ENCODE peak calls at places on chromosomes 13 and 19, in four cellular contexts. C is A549, I is pancreas, P is choroid plexus epithelial cell. Y is an unnamed sample.

GRCh38 chr13:41054212-41054877 is 7.0 kb upstream of the WBP4 start:
- DNase-seq in P (peak; percentile 78), I (no peak), C (peak; percentile 22), Y (peak; percentile 50)

GRCh38 chr13:21913010-21913409 is 242.1 kb downstream of the FGF9 start:
- DNase-seq in C (no peak), I (no peak), P (no peak), Y (no peak)

GRCh38 chr13:23778879-23779278 is 110.3 kb downstream of the MIPEP start:
- DNase-seq in C (no peak), I (no peak), P (peak; percentile 97), Y (no peak)

GRCh38 chr13:40509876-40510275 is 156.6 kb downstream of the FOXO1 start:
- DNase-seq in C (no peak), I (no peak), P (no peak), Y (no peak)

GRCh38 chr19:2207991-2208860 is 27.9 kb downstream of the PLEKHJ1 start:
- DNase-seq in P (peak; percentile 53), C (no peak), I (no peak), Y (peak; percentile 100)

GRCh38 chr13:30412351-30412750 is 9.9 kb upstream of the UBE2L5 start:
- DNase-seq in I (no peak), P (no peak), C (no peak), Y (peak; percentile 25)

GRCh38 chr19:35055715-35056179 is 14.2 kb downstream of the HPN start:
- DNase-seq in C (no peak), P (no peak), I (no peak), Y (peak; percentile 42)

GRCh38 chr19:3149526-3150505 is 14.0 kb downstream of the GNA15 start:
- DNase-seq in P (no peak), C (no peak), I (no peak), Y (no peak)

GRCh38 chr19:38209671-38210457 is 14.2 kb downstream of the DPF1 start:
- DNase-seq in P (peak; percentile 27), C (no peak), I (no peak), Y (peak; percentile 96)

GRCh38 chr13:111462944-111463343 is 142.5 kb downstream of the TEX29 start:
- DNase-seq in P (no peak), C (no peak), I (no peak), Y (no peak)

GRCh38 chr13:52411629-52412028 is 5.7 kb upstream of the THSD1 start:
- DNase-seq in P (peak; percentile 53), C (peak; percentile 55), I (no peak), Y (peak; percentile 97)

GRCh38 chr13:24613755-24614154 is 66.5 kb upstream of the ATP12A start:
- DNase-seq in C (no peak), I (no peak), P (no peak), Y (no peak)

DNA sequence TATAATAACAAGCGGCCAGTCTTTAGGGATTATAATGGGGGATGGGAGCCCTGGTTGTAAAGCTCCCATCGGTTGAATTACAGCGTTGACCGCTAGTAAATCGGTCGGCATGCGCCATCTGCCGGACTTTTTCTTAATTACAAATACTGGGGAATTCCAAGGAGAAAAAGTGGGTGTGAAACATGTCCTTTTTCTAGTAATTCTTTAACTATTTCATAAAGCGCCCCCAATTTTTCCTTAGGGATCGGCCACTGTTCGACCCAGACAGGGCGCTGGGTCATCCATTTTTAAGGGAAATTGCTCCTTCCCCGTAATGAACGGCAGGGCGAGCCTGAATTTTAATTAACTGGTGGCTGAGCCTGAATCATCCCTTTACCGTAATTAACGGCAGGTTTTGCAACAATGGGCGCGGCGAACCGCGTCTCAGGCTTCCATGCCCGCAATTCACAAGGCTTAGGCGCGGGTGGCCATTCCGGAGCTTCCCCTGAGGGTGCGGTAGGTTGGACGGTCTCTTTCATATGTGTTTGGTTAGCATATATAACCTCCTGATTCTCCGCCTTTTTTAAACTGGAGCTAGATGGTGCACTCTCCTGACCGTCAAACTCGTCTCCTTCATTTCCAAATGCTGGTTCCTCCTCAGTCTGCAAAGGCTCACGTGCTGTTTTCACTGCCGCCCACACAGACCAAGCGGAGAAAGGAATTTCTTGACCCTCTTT is 30.2 kb upstream of the EVI5L start:
- DNase-seq in P (peak; percentile 85), I (peak; percentile 44), C (peak; percentile 45), Y (peak; percentile 88)
- H3K4me3 ChIP-seq in P (peak overlapping the region; percentile 22), I (no peak overlapping the region), C (peak overlapping the region; percentile 24), Y (peak overlapping the region; percentile 58)

DNA sequence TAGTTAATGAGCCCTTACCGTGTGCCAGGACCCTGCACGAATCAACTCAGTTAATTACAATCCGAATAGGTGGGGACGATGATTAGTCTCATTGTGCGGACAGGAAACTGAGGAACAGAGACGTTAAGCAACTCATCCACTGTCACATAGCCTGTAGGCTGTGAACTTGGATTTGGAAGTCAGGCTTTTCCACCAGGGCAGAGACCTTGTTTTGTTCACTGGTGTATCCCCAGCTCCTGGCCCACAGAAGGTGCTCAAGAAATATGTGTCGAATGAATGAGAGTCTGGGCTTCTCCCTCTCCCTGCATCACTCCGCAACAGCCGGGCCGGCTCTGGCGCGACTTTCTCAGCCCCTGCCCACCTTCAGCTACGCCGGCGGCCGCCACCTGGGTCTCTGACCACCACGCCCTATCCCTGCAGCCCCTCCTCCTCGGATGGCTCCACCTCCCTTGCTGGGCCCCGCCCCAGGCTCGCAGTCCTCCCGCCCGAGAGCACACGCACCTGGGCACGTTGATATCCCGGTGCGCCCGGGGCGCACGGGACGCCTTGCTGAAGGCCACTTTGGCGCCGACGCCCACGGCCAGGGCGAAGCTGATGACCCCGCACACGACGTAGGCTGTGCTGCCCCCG is 1.3 kb downstream of the SHISA7 start:
- DNase-seq in P (no peak), C (no peak), I (no peak), Y (peak; percentile 73)
- H3K4me3 ChIP-seq in P (no peak overlapping the region), C (peak overlapping the region; percentile 35), I (no peak overlapping the region), Y (no peak overlapping the region)

GRCh38 chr19:33373701-33374405 is at the start of gene CEBPG:
- DNase-seq in I (peak; percentile 59), P (peak; percentile 74), C (peak; percentile 93), Y (peak; percentile 97)

GRCh38 chr19:33375760-33376159 is 2.3 kb downstream of the CEBPG start:
- DNase-seq in I (no peak), C (no peak), P (peak; percentile 52), Y (peak; percentile 68)

GRCh38 chr19:33376423-33376822 is 2.9 kb downstream of the CEBPG start:
- DNase-seq in I (peak; percentile 47), C (peak; percentile 81), P (peak; percentile 70), Y (peak; percentile 89)

GRCh38 chr19:33374406-33374703 is 846 bp downstream of the CEBPG start:
- DNase-seq in P (peak; percentile 47), I (no peak), C (no peak), Y (peak; percentile 67)

GRCh38 chr19:33375156-33375744 is 1.7 kb downstream of the CEBPG start:
- DNase-seq in P (no peak), I (no peak), C (no peak), Y (peak; percentile 66)
- H3K4me3 ChIP-seq in P (peak overlapping the region; percentile 80), I (no peak overlapping the region), C (peak overlapping the region; percentile 65), Y (peak overlapping the region; percentile 88)

GRCh38 chr19:41310031-41310831 is at the start of gene CCDC97:
- DNase-seq in C (peak; percentile 99), I (peak; percentile 81), P (peak; percentile 90), Y (peak; percentile 97)

GRCh38 chr19:41309225-41310030 is 544 bp upstream of the CCDC97 start:
- DNase-seq in I (no peak), P (no peak), C (no peak), Y (no peak)

GRCh38 chr19:41307954-41308449 is 2.0 kb upstream of the CCDC97 start:
- DNase-seq in C (no peak), P (no peak), I (no peak), Y (no peak)

GRCh38 chr19:41307090-41307875 is 2.7 kb upstream of the CCDC97 start:
- DNase-seq in I (no peak), P (no peak), C (no peak), Y (no peak)

DNA sequence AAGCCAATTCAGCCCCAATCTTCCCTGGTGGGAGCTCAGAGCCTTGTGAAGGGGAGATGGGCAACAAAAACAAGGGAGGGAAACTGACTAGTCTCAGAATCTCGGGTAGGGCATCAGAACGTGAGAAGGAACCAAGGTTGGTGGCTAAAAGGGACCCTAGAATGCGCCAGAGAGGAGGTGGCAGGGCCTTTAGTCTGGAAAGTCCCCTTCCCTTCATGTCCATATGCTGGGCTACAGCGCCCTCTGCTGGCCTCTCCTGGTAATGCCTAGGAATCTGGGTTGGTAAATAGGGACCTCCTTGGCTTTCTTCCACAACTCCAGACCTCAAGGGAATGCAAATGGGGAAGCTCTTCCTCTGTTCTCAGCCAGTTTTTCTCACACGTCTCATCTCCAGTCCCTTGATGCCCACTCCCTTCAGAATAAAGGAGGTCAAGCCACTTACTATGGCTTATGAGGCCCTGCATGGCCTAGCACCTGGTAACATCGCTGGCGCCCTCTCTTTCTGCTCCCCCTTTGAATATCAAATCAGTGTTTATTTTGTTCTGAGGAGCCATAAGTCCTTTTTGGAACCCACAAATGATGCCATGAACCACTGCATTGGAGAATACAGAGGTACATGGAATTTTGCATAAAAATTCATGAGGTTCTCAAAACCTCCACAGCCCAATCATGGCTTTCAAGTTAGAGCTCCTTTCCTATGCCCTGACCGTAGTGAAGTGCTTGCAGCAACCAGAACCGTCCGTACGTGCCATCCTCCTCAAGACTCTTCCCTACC is 1.3 kb upstream of the CCDC97 start:
- DNase-seq in P (peak; percentile 93), I (peak; percentile 82), C (peak; percentile 97), Y (peak; percentile 94)
- H3K4me3 ChIP-seq in P (peak overlapping the region; percentile 87), I (no peak overlapping the region), C (peak overlapping the region; percentile 57), Y (peak overlapping the region; percentile 81)

GRCh38 chr19:49679832-49680472 is 2.9 kb downstream of the PRMT1 start:
- DNase-seq in P (no peak), I (no peak), C (no peak), Y (peak; percentile 66)

GRCh38 chr19:49681830-49682229 is 4.8 kb downstream of the PRMT1 start:
- DNase-seq in P (no peak), C (no peak), I (no peak), Y (peak; percentile 58)

GRCh38 chr19:49682274-49682673 is 5.2 kb downstream of the PRMT1 start:
- DNase-seq in C (no peak), I (no peak), P (no peak), Y (peak; percentile 94)

GRCh38 chr19:49678970-49679831 is 2.1 kb downstream of the PRMT1 start:
- DNase-seq in C (no peak), P (no peak), I (no peak), Y (peak; percentile 79)

GRCh38 chr19:49680473-49681351 is 3.6 kb downstream of the PRMT1 start:
- DNase-seq in P (peak; percentile 92), C (peak; percentile 95), I (peak; percentile 84), Y (peak; percentile 100)
- H3K4me3 ChIP-seq in P (peak overlapping the region; percentile 36), C (no peak overlapping the region), I (no peak overlapping the region), Y (peak overlapping the region; percentile 56)

GRCh38 chr19:17451820-17452219 is 3.4 kb upstream of the TMEM221 start:
- DNase-seq in C (no peak), P (no peak), I (no peak), Y (peak; percentile 13)

GRCh38 chr19:17450264-17451075 is 2.0 kb upstream of the TMEM221 start:
- DNase-seq in C (no peak), I (no peak), P (no peak), Y (no peak)

GRCh38 chr19:17445526-17446165 is 2.8 kb downstream of the TMEM221 start:
- DNase-seq in C (no peak), P (no peak), I (no peak), Y (peak; percentile 9)

GRCh38 chr19:17448190-17448967 is at the start of gene TMEM221:
- DNase-seq in I (peak; percentile 35), C (peak; percentile 55), P (no peak), Y (peak; percentile 95)

GRCh38 chr19:17447704-17448189 is 721 bp downstream of the TMEM221 start:
- DNase-seq in P (no peak), C (no peak), I (no peak), Y (peak; percentile 21)
- H3K4me3 ChIP-seq in P (no peak overlapping the region), C (peak overlapping the region; percentile 50), I (no peak overlapping the region), Y (peak overlapping the region; percentile 60)

Y was measured in osteoblast.